ENCODE peak calls at places on chromosome 18, in seven cellular contexts. P is activated CD8-positive, alpha-beta memory T cell treated with anti-CD3 and anti-CD28 coated beads, Interleukin-2, amount 10 ng/mL, durations not matched to agents 7 days and 5 days; A is activated naive CD4-positive, alpha-beta T cell; Y is HCT116; H is AG09309; N is activated CD4-positive, alpha-beta T cell treated with anti-CD3 and anti-CD28 coated beads, Interleukin-2, amount 10 ng/mL, durations not matched to agents 7 days and 5 days; G is NCI-H748 treated with DMSO at 0.1 percent for 48 hours. T is an unnamed sample.

GRCh38 chr18:79962311-79962710 is 2.1 kb upstream of the HSBP1L1 start:
- DNase-seq in P (no peak), A (no peak), Y (peak; percentile 33), H (no peak), N (no peak), G (no peak), T (no peak)

GRCh38 chr18:10230072-10230471 is 224.4 kb upstream of the APCDD1 start:
- DNase-seq in P (no peak), A (no peak), Y (peak; percentile 44), H (peak; percentile 78), N (no peak), G (no peak), T (no peak)

GRCh38 chr18:79634593-79634992 is 45.0 kb upstream of the CTDP1 start:
- DNase-seq in P (peak; percentile 19), A (no peak), Y (no peak), H (no peak), N (no peak), G (no peak), T (no peak)

GRCh38 chr18:35982404-35983114 is 10.1 kb downstream of the RMP24 start:
- DNase-seq in P (no peak), A (no peak), Y (no peak), H (no peak), N (no peak), G (no peak), T (no peak)

GRCh38 chr18:57975805-57976204 is 68.2 kb upstream of the NEDD4L start:
- DNase-seq in P (no peak), A (no peak), Y (no peak), H (no peak), N (no peak), G (no peak), T (no peak)

GRCh38 chr18:68275616-68276015 is 439.3 kb downstream of the TMX3 start:
- DNase-seq in P (no peak), A (no peak), Y (no peak), H (peak; percentile 31), N (no peak), G (no peak), T (no peak)

GRCh38 chr18:39604836-39605235 is 2039.2 kb upstream of the CELF4 start:
- DNase-seq in P (no peak), A (no peak), Y (no peak), H (no peak), N (no peak), G (no peak), T (no peak)

GRCh38 chr18:25503567-25504081 is 151.7 kb upstream of the ZNF521 start:
- DNase-seq in P (no peak), A (no peak), Y (peak; percentile 12), H (peak; percentile 35), N (no peak), G (no peak), T (no peak)

GRCh38 chr18:24369420-24369819 is 28.2 kb downstream of the OSBPL1A start:
- DNase-seq in P (no peak), A (no peak), Y (no peak), H (peak; percentile 1), N (no peak), G (no peak), T (no peak)

T was measured in CD4-positive, alpha-beta memory T cell.